ENCODE peak calls at places on chromosomes 4 and X, in ten cellular contexts. W is GM12878, G is NT2/D1, Z is upper lobe of right lung, A is AG10803, D is foreskin fibroblast, F is A549, H is cardiac fibroblast, Q is MM.1S, O is spleen. I is an unnamed sample.

GRCh38 chr4:129218355-129218754 is 122.4 kb downstream of the C4orf33 start:
- DNase-seq in A (no peak), Z (no peak), G (no peak), F (peak; percentile 35), H (peak; percentile 39), W (no peak), Q (no peak), O (no peak), D (no peak), I (no peak)

GRCh38 chr4:86935833-86936721 is 1.3 kb downstream of the AFF1 start:
- DNase-seq in H (peak; percentile 71), G (peak; percentile 73), W (peak; percentile 88), Q (peak; percentile 86), F (peak; percentile 82), O (peak; percentile 92), Z (peak; percentile 82), D (peak; percentile 63), A (peak; percentile 60), I (no peak)

GRCh38 chr4:93646225-93646930 is 182.2 kb upstream of the ATOH1 start:
- DNase-seq in O (no peak), H (no peak), D (no peak), Q (no peak), Z (no peak), G (no peak), F (peak; percentile 9), W (no peak), A (no peak), I (no peak)

GRCh38 chr4:81085979-81086378 is 55.5 kb downstream of the BMP3 start:
- DNase-seq in F (no peak), Z (no peak), A (no peak), D (no peak), O (no peak), G (no peak), H (no peak), Q (no peak), W (no peak), I (no peak)

GRCh38 chrX:40009462-40009851 is 88.3 kb downstream of the BCOR start:
- DNase-seq in O (no peak), G (no peak), A (no peak), D (no peak), H (no peak), Z (no peak), W (no peak), Q (no peak), F (no peak), I (no peak)

GRCh38 chrX:1614927-1615326 is at the start of gene ASMT:
- DNase-seq in G (no peak), H (no peak), Q (no peak), Z (no peak), W (no peak), O (no peak), A (no peak), D (no peak), F (no peak), I (no peak)

GRCh38 chrX:1511829-1512228 is 25.2 kb downstream of the P2RY8 start:
- DNase-seq in A (no peak), O (no peak), W (no peak), F (no peak), D (no peak), Q (no peak), H (no peak), Z (peak; percentile 2), G (no peak), I (no peak)

GRCh38 chr4:150078041-150078995 is at the start of gene DCLK2:
- DNase-seq in F (peak; percentile 75), O (peak; percentile 85), Z (peak; percentile 85), G (peak; percentile 27), H (peak; percentile 95), D (peak; percentile 79), A (peak; percentile 92), W (no peak), Q (peak; percentile 47), I (peak; percentile 63)

GRCh38 chr4:159292137-159292896 is 189.4 kb downstream of the RAPGEF2 start:
- DNase-seq in W (no peak), H (no peak), G (no peak), Z (no peak), Q (no peak), O (no peak), F (no peak), A (no peak), D (no peak), I (no peak)

GRCh38 chrX:139200793-139201192 is 329.7 kb upstream of the F9 start:
- DNase-seq in Z (no peak), F (peak; percentile 16), O (no peak), H (no peak), W (no peak), D (no peak), Q (no peak), G (no peak), A (no peak), I (no peak)

GRCh38 chr4:186727149-186727976 is 3.7 kb upstream of the FAT1 start:
- DNase-seq in D (no peak), W (no peak), O (no peak), Z (no peak), A (peak; percentile 12), F (peak; percentile 47), Q (no peak), H (no peak), G (no peak), I (no peak)

GRCh38 chr4:2882341-2882740 is 38.7 kb downstream of the ADD1 start:
- DNase-seq in H (no peak), D (no peak), A (no peak), F (no peak), O (no peak), W (no peak), Z (no peak), G (peak; percentile 43), Q (no peak), I (no peak)

GRCh38 chrX:10450229-10450958 is 170.0 kb downstream of the MID1 start:
- DNase-seq in O (no peak), H (peak; percentile 85), Z (no peak), Q (no peak), W (no peak), D (peak; percentile 45), F (no peak), G (no peak), A (peak; percentile 87), I (peak; percentile 42)

GRCh38 chrX:86148024-86148511 is at the start of gene DACH2:
- DNase-seq in W (no peak), H (peak; percentile 45), Q (peak; percentile 88), F (peak; percentile 71), A (peak; percentile 33), O (peak; percentile 83), G (peak; percentile 79), Z (peak; percentile 85), D (peak; percentile 11), I (no peak)

GRCh38 chr4:138831943-138832342 is 183.6 kb upstream of the NOCT start:
- DNase-seq in G (no peak), W (no peak), Z (no peak), A (no peak), H (no peak), O (no peak), D (no peak), F (peak; percentile 4), Q (no peak), I (no peak)

GRCh38 chr4:169818063-169818679 is 60.4 kb upstream of the HPF1 start:
- DNase-seq in W (no peak), A (no peak), G (no peak), Z (no peak), Q (no peak), H (no peak), D (no peak), F (no peak), O (no peak), I (no peak)
- H3K4me3 ChIP-seq in W (no peak overlapping the region), A (no peak overlapping the region), G (no peak overlapping the region), Z (no peak overlapping the region), Q (no peak overlapping the region), H (no peak overlapping the region), D (no peak overlapping the region), F (no peak overlapping the region), O (no peak overlapping the region), I (no peak overlapping the region)

DNA sequence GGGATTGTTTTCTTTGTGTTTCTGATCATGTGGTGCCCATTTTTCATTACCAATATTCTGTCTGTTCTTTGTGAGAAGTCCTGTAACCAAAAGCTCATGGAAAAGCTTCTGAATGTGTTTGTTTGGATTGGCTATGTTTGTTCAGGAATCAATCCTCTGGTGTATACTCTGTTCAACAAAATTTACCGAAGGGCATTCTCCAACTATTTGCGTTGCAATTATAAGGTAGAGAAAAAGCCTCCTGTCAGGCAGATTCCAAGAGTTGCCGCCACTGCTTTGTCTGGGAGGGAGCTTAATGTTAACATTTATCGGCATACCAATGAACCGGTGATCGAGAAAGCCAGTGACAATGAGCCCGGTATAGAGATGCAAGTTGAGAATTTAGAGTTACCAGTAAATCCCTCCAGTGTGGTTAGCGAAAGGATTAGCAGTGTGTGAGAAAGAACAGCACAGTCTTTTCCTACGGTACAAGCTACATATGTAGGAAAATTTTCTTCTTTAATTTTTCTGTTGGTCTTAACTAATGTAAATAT is 110.4 kb downstream of the IL13RA2 start:
- DNase-seq in A (no peak), H (no peak), F (no peak), Z (no peak), D (no peak), O (no peak), Q (no peak), G (peak; percentile 20), W (no peak), I (no peak)
- H3K4me3 ChIP-seq in A (no peak overlapping the region), H (no peak overlapping the region), F (no peak overlapping the region), Z (no peak overlapping the region), D (no peak overlapping the region), O (no peak overlapping the region), Q (no peak overlapping the region), G (no peak overlapping the region), W (no peak overlapping the region), I (no peak overlapping the region)

DNA sequence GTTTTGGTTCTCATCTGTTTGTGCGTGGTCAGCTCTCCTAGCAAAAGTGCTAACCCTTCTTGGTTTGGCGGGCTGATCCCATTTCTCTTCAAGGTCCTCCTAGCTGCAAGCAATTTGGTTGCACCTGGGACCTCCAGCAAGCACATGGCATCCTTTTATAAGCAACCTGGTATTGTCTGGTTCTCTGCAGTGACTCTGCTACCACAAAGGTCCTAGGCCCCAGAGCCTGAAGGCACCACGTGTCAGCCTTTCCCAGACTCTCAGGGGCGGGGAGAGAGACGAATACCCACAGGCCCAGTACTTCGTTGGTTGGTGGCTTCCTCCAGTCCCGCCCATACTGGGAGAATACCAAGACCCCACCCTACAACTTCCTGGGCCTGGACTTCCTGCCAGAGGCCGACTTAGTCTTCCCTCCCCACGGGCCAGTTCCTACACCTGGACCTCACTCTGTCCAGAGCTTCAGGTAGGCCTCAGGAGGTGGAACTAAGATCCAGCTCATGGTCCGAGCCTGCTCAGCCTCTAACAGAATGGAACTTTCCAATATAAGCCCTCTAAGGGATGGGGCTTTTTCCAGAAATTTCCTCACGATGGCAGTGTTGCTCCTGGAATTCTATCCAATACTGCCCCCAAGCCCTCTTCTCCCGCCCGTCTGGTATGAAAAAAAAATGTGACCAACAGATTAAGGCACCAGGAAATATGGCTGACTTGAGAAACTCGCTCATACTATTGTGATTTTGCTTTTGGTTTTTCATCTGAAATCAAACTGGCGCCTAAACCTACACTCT is 192.5 kb upstream of the STK26 start:
- DNase-seq in W (peak; percentile 69), Z (no peak), O (peak; percentile 80), G (peak; percentile 71), D (peak; percentile 47), A (peak; percentile 63), H (peak; percentile 80), Q (peak; percentile 92), F (peak; percentile 75), I (no peak)
- H3K4me3 ChIP-seq in W (peak overlapping the region; percentile 62), Z (peak overlapping the region; percentile 14), O (peak overlapping the region; percentile 60), G (peak overlapping the region; percentile 63), D (peak overlapping the region; percentile 27), A (peak overlapping the region; percentile 26), H (peak overlapping the region; percentile 51), Q (peak overlapping the region; percentile 67), F (no peak overlapping the region), I (peak overlapping the region; percentile 44)

GRCh38 chrX:154526901-154527675 is 11.1 kb upstream of the FAM3A start:
- DNase-seq in F (peak; percentile 89), Z (peak; percentile 86), D (peak; percentile 62), O (peak; percentile 89), A (peak; percentile 74), W (peak; percentile 36), Q (peak; percentile 61), G (no peak), H (peak; percentile 88), I (no peak)
- H3K4me3 ChIP-seq in F (no peak overlapping the region), Z (peak overlapping the region; percentile 23), D (peak overlapping the region; percentile 2), O (peak overlapping the region; percentile 43), A (peak overlapping the region; percentile 53), W (no peak overlapping the region), Q (peak overlapping the region; percentile 24), G (no peak overlapping the region), H (peak overlapping the region; percentile 30), I (no peak overlapping the region)